ENCODE peak calls at places on chromosomes 5 and 9, in four cellular contexts. Y is cardiac muscle cell; H is RPMI7951; G is CD4-positive, CD25-positive, alpha-beta regulatory T cell. T is an unnamed sample.

GRCh38 chr5:29161897-29162296 is 2031.6 kb upstream of the CDH6 start:
- DNase-seq in G (no peak), H (no peak), Y (no peak), T (no peak)

GRCh38 chr5:150532996-150533395 is 25.1 kb downstream of the NDST1 start:
- DNase-seq in G (no peak), H (no peak), Y (no peak), T (no peak)

GRCh38 chr9:77449177-77450092 is 198.7 kb downstream of the GNA14 start:
- DNase-seq in H (peak), G (no peak), Y (no peak), T (no peak)

GRCh38 chr5:168219515-168220410 is 71.7 kb upstream of the WWC1 start:
- DNase-seq in G (peak), H (peak), Y (peak), T (peak)

GRCh38 chr9:111036946-111037743 is 1.1 kb downstream of the LPAR1 start:
- DNase-seq in G (no peak), Y (no peak), H (peak), T (no peak)

GRCh38 chr5:135203593-135204036 is 169.6 kb upstream of the PITX1 start:
- DNase-seq in G (no peak), Y (no peak), H (peak), T (no peak)

GRCh38 chr9:119689879-119690278 is 320.6 kb upstream of the BRINP1 start:
- DNase-seq in G (no peak), Y (peak), H (no peak), T (no peak)

GRCh38 chr9:88400021-88400420 is 11.8 kb downstream of the SPIN1 start:
- DNase-seq in Y (no peak), H (peak), G (no peak), T (no peak)

GRCh38 chr9:135010363-135010860 is 77.1 kb upstream of the OLFM1 start:
- DNase-seq in G (no peak), H (no peak), Y (no peak), T (no peak)